ENCODE peak calls at places on chromosomes 1 and 21, in five cellular contexts. A is fibroblast of lung, L is mammary epithelial cell, M is stomach, I is esophagus squamous epithelium. E is an unnamed sample.

GRCh38 chr1:182629674-182630073 is 25.5 kb upstream of the RGS16 start:
- DNase-seq in A (no peak), L (no peak), M (no peak), I (no peak), E (no peak)

GRCh38 chr1:55767171-55767570 is 552.0 kb upstream of the USP24 start:
- DNase-seq in A (no peak), L (no peak), M (no peak), I (no peak), E (no peak)

GRCh38 chr1:121483961-121484424 is 299.2 kb downstream of the SRGAP2C start:
- DNase-seq in A (peak), L (peak), M (no peak), I (no peak), E (no peak)

GRCh38 chr1:55081188-55081904 is 42.0 kb downstream of the PCSK9 start:
- DNase-seq in A (peak), L (peak), M (no peak), I (no peak), E (no peak)

GRCh38 chr1:3389093-3389833 is 65.2 kb upstream of the ARHGEF16 start:
- DNase-seq in A (no peak), L (no peak), M (no peak), I (no peak), E (no peak)

GRCh38 chr21:15729346-15729673 is 472 bp upstream of the USP25 start:
- DNase-seq in A (peak), L (no peak), M (no peak), I (no peak), E (no peak)

GRCh38 chr1:47983677-47984076 is 13.5 kb downstream of the TRABD2B start:
- DNase-seq in A (no peak), L (no peak), M (no peak), I (no peak), E (no peak)

GRCh38 chr1:150550222-150551048 is 1.2 kb downstream of the ADAMTSL4 start:
- DNase-seq in A (peak), L (no peak), M (no peak), I (no peak), E (peak)

GRCh38 chr21:40714516-40714915 is 132.4 kb downstream of the DSCAM start:
- DNase-seq in A (no peak), L (peak), M (no peak), I (no peak), E (no peak)

DNA sequence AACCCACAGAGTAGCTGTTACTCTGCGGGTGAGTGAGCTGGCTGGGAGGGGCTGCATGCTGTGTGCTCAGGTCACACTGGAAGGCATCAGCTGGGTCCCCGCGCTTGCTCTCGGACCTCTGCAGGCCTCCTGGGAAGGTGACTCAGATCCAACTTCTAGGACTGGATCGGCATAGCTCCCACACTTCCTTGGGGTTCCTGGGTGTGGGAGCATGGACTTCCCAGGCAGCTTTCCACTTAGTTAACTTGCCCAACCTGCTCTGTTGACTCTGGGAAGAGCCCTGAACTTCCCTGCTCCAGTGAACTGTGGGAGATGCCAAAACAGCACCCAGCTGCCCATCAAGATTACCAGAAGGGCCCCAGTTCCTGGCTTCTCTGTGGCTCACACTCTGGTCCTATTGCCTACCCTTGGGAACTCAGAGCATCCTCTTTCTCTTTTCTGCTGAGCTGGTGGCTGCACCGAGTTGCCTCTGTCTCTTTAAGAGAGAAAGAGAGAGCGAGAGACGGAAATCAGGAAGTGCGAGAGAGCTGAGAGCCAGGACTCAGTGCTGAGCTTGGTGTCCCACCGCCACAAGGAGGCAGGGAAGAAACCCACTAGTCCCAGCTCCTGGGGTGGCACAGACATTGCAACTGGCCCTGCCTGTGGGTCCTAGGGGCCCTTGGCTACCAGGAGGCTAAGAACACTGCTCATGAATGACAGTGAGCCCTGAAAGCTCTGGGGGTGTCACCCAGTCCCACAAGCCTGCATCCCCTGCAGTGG is at the start of gene IKBKE:
- DNase-seq in A (peak), L (peak), M (peak), I (no peak), E (no peak)
- TF ChIP-seq CTCF in A (peak), L (peak), M (no peak), I (no peak), E (no peak)

GRCh38 chr1:84365225-84366221 is 32.8 kb upstream of the DNASE2B start:
- DNase-seq in A (peak), L (peak), M (no peak), I (no peak), E (no peak)
- H3K27ac ChIP-seq in A (peak), L (no peak), M (peak), I (peak), E (no peak)

GRCh38 chr21:18917602-18918001 is 514.0 kb upstream of the TMPRSS15 start:
- DNase-seq in A (no peak), L (no peak), M (peak), I (no peak), E (no peak)
- H3K4me3 ChIP-seq in A (no peak), L (no peak), M (no peak), I (no peak), E (no peak)

GRCh38 chr1:5099558-5099957 is 445.1 kb downstream of the AJAP1 start:
- DNase-seq in A (no peak), L (no peak), M (no peak), I (no peak), E (no peak)
- TF ChIP-seq CTCF in A (no peak), L (no peak), M (no peak), I (no peak), E (no peak)